ENCODE peak calls at places on chromosome X, in ten cellular contexts. F is neuronal stem cell, O is K562, S is heart right ventricle, Q is left ventricle myocardium inferior, Y is suprapubic skin, U is tibial nerve, B is aorta, K is transverse colon, H is fibroblast of mammary gland. R is an unnamed sample.

GRCh38 chrX:78665286-78665685 is 6.2 kb upstream of the RTL3 start:
- DNase-seq in F (no peak), O (no peak), S (no peak), Q (no peak), Y (no peak), U (no peak), B (no peak), K (no peak), H (no peak), R (no peak)

GRCh38 chrX:149511081-149511480 is 6.0 kb upstream of the IDS start:
- DNase-seq in F (no peak), O (no peak), S (no peak), Q (no peak), Y (no peak), U (no peak), B (no peak), K (no peak), H (peak; percentile 49), R (no peak)

GRCh38 chrX:18353931-18354368 is 538 bp downstream of the SCML2 start:
- DNase-seq in F (peak; percentile 11), O (peak; percentile 39), S (peak; percentile 8), Q (no peak), Y (no peak), U (no peak), B (no peak), K (peak; percentile 8), H (no peak), R (no peak)

GRCh38 chrX:70769659-70770232 is 138.8 kb downstream of the TEX11 start:
- DNase-seq in F (no peak), O (no peak), S (no peak), Q (no peak), Y (no peak), U (no peak), B (no peak), K (no peak), H (peak; percentile 16), R (no peak)

GRCh38 chrX:14073561-14073960 is 43.9 kb upstream of the GEMIN8 start:
- DNase-seq in F (no peak), O (no peak), S (no peak), Q (no peak), Y (no peak), U (no peak), B (no peak), K (no peak), H (peak; percentile 59), R (no peak)

GRCh38 chrX:151973851-151974335 is 583 bp downstream of the GABRE start:
- DNase-seq in F (no peak), O (peak; percentile 23), S (peak; percentile 30), Q (peak; percentile 37), Y (peak; percentile 64), U (no peak), B (peak; percentile 50), K (peak; percentile 21), H (no peak), R (no peak)

GRCh38 chrX:19007011-19007410 is 23.1 kb upstream of the PHKA2 start:
- DNase-seq in F (no peak), O (no peak), S (no peak), Q (no peak), Y (no peak), U (no peak), B (no peak), K (no peak), H (no peak), R (no peak)

GRCh38 chrX:136209016-136209738 is 42.0 kb downstream of the MAP7D3 start:
- DNase-seq in F (no peak), O (peak; percentile 50), S (peak; percentile 52), Q (peak; percentile 38), Y (peak; percentile 72), U (peak; percentile 56), B (peak; percentile 71), K (peak; percentile 45), H (peak; percentile 68), R (no peak)

GRCh38 chrX:41452565-41452964 is 5.4 kb downstream of the NYX start:
- DNase-seq in F (no peak), O (no peak), S (no peak), Q (no peak), Y (no peak), U (no peak), B (no peak), K (no peak), H (no peak), R (no peak)

DNA sequence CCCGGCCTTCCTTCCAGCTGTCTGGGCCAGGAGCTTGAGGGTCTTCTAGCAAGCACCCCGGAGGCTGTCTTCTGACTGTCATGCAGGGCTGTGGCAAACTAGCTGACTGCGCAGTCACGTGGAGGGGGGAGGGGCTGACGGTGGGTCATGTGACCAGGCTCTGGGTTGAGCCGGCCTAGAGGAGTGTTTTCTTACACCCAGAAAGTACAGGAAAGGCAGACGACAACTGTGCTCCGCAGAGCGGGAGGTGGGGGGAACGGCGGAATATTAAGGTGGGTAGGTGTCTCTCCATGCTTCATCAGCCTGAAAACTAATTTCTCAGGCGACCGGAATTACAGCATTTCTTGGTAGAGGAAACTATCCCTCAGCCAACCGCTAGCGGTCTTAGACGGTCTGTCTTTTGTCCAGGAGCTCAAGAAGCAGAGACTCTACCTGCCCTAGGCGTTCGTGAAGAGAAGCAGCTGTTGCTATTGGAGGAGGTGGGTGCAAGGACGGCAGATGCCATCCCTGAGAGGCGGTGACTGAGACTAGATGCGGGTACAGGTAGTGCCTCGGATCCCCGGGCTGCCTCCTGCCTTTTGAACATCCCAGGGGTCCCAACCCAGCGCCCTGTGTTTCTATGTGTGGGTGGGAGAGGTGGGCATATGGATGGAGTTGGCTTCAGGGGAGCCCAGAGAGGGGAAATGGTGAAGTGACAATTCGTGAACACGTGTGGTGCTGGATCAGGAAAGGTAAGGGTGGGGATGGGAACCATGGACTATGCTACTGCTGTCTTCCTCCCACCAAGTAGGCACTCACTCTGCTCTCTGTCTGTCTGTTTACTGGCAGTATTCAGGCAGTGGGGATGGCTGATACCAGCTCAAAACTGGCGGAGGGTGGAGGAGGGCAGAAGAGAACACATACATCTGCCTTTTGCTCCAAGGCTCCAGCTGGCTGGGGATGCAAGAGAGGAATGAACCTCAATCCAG is 8.8 kb downstream of the GPRASP1 start:
- DNase-seq in F (peak; percentile 48), O (peak; percentile 68), S (peak; percentile 84), Q (peak; percentile 86), Y (peak; percentile 92), U (peak; percentile 92), B (peak; percentile 92), K (peak; percentile 88), H (peak; percentile 69), R (peak; percentile 10)
- H3K4me3 ChIP-seq in F (peak overlapping the region; percentile 48), O (peak overlapping the region; percentile 40), S (peak overlapping the region; percentile 57), Q (peak overlapping the region; percentile 68), Y (peak overlapping the region; percentile 52), U (peak overlapping the region; percentile 23), B (peak overlapping the region; percentile 8), K (peak overlapping the region; percentile 17), H (peak overlapping the region; percentile 58), R (peak overlapping the region; percentile 36)

DNA sequence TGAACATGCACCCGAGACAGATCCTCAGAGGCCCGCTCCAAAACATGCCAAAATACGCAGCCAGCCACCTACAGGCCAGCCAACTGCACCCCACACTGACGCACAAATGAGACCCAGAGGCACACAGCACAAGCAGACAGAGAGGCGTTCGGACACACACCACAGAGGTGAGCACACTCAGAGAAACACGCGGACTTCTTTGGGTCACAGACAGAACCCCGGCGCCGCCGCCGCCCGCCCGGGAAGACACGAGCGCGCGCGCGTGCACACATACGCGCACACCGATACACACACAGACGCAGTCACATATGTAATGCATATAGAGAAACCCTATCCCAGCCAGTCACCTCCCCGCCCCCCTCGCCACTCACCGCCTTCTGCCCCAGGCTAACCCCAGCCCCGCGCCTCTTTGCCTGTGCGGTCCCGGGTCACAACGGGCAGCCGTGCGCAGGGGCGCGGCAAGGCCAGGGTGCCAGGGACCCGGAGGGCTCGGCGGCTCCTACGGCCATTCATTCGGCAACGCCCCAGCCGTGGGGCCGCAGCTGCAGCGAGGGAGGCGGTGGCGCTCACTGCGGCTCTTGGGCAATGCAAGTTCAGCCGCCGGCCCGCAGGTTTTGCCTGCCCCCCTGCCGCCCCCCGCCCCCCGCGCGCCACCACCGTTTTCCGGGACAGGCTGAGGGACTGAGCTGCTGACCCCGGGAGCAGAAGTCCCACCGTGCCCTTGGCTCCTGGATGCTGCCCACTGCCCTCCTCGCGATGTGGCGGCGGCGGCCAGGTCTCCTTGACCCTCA is 532 bp downstream of the SEPTIN6 start:
- DNase-seq in F (no peak), O (peak; percentile 53), S (peak; percentile 24), Q (peak; percentile 28), Y (no peak), U (no peak), B (peak; percentile 58), K (peak; percentile 47), H (peak; percentile 64), R (peak; percentile 48)
- H3K4me3 ChIP-seq in F (peak overlapping the region; percentile 73), O (peak overlapping the region; percentile 91), S (peak overlapping the region; percentile 82), Q (peak overlapping the region; percentile 81), Y (peak overlapping the region; percentile 74), U (peak overlapping the region; percentile 52), B (peak overlapping the region; percentile 54), K (peak overlapping the region; percentile 58), H (peak overlapping the region; percentile 59), R (peak overlapping the region; percentile 72)

DNA sequence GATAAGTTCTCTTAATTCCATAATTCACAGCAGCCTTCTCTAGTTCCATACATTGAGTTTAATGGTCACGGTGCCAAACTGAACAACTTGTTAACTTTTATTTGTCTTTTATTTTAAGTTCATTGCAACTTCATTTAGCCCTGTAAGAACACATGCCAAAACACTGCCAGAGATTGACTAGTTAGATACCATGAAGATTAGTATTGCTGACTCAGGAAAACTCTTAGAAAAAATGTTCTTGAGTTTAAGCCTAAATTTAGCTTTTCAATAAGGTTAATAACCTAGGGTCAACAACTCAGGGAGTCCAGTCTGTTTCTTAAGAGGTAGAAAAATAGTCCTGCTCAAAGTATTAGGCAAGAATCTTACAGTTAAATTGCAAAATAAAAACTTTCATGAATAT is 25.7 kb downstream of the SPANXN2 start:
- DNase-seq in F (no peak), O (no peak), S (no peak), Q (no peak), Y (no peak), U (no peak), B (no peak), K (no peak), H (no peak), R (no peak)
- H3K4me3 ChIP-seq in F (no peak overlapping the region), O (no peak overlapping the region), S (no peak overlapping the region), Q (no peak overlapping the region), Y (no peak overlapping the region), U (no peak overlapping the region), B (no peak overlapping the region), K (no peak overlapping the region), H (no peak overlapping the region), R (no peak overlapping the region)

GRCh38 chrX:56231706-56232105 is 450 bp upstream of the KLF8 start:
- DNase-seq in F (no peak), O (no peak), S (no peak), Q (no peak), Y (no peak), U (no peak), B (no peak), K (no peak), H (no peak), R (no peak)

GRCh38 chrX:56228914-56229313 is 3.2 kb upstream of the KLF8 start:
- DNase-seq in F (no peak), O (no peak), S (no peak), Q (no peak), Y (no peak), U (peak; percentile 8), B (no peak), K (peak; percentile 41), H (peak; percentile 4), R (no peak)

GRCh38 chrX:56232221-56233082 is at the start of gene KLF8:
- DNase-seq in F (no peak), O (peak; percentile 41), S (peak; percentile 43), Q (peak; percentile 46), Y (peak; percentile 71), U (peak; percentile 34), B (peak; percentile 59), K (peak; percentile 68), H (peak; percentile 15), R (peak; percentile 2)

GRCh38 chrX:56233682-56234081 is 1.5 kb downstream of the KLF8 start:
- DNase-seq in F (no peak), O (no peak), S (peak; percentile 41), Q (peak; percentile 37), Y (peak; percentile 66), U (peak; percentile 52), B (peak; percentile 76), K (peak; percentile 45), H (peak; percentile 80), R (no peak)

GRCh38 chrX:56233100-56233499 is 944 bp downstream of the KLF8 start:
- DNase-seq in F (no peak), O (no peak), S (no peak), Q (no peak), Y (no peak), U (peak; percentile 6), B (peak; percentile 43), K (no peak), H (peak; percentile 3), R (no peak)
- H3K4me3 ChIP-seq in F (no peak overlapping the region), O (no peak overlapping the region), S (peak overlapping the region; percentile 54), Q (peak overlapping the region; percentile 68), Y (peak overlapping the region; percentile 55), U (peak overlapping the region; percentile 21), B (peak overlapping the region; percentile 43), K (peak overlapping the region; percentile 3), H (peak overlapping the region; percentile 46), R (no peak overlapping the region)